ENCODE peak calls at places on chromosome 11, in ten cellular contexts. G is lower lobe of right lung; P is CD8-positive, alpha-beta T cell; F is suprapubic skin; K is heart left ventricle; Q is A549; V is psoas muscle; Z is right atrium auricular region; B is body of pancreas; O is cardiac muscle cell. W is an unnamed sample. For H3K4me1 and H3K9me3, the result is how much of the 10 kb centered on the place peaks cover.

GRCh38 chr11:85256433-85256832 is 370.7 kb downstream of the DLG2 start:
- DNase-seq in P (no peak), F (no peak), Z (no peak), B (no peak), K (no peak), V (no peak), O (no peak), G (no peak), Q (no peak), W (no peak)

GRCh38 chr11:125211191-125211953 is 46.8 kb downstream of the PKNOX2 start:
- DNase-seq in P (no peak), K (peak), V (peak), F (no peak), O (peak), B (no peak), Z (no peak), Q (no peak), G (no peak), W (no peak)

GRCh38 chr11:111557425-111558111 is 17.0 kb downstream of the LAYN start:
- DNase-seq in V (no peak), Q (peak), B (no peak), P (no peak), K (no peak), Z (no peak), F (no peak), O (no peak), G (no peak), W (no peak)

GRCh38 chr11:77114089-77114463 is 11.4 kb downstream of the OMP start:
- DNase-seq in O (no peak), G (no peak), K (no peak), P (no peak), B (no peak), F (no peak), Z (no peak), V (no peak), Q (no peak), W (no peak)

GRCh38 chr11:88016392-88017020 is 158.7 kb downstream of the RAB38 start:
- DNase-seq in F (no peak), V (peak), Z (peak), B (peak), Q (peak), K (peak), O (peak), G (no peak), P (no peak), W (peak)

GRCh38 chr11:69931994-69932910 is 113.0 kb upstream of the FGF3 start:
- DNase-seq in G (peak), V (no peak), B (no peak), F (no peak), Z (no peak), K (no peak), P (no peak), O (no peak), Q (no peak), W (no peak)

GRCh38 chr11:90344546-90344945 is 121.7 kb upstream of the CHORDC1 start:
- DNase-seq in P (no peak), G (no peak), B (no peak), O (no peak), Q (no peak), F (no peak), K (no peak), Z (no peak), V (no peak), W (no peak)

GRCh38 chr11:47271328-47271727 is 1.4 kb downstream of the MADD start:
- DNase-seq in G (no peak), K (no peak), B (no peak), Z (no peak), V (no peak), F (no peak), P (no peak), Q (no peak), O (no peak), W (no peak)

GRCh38 chr11:9716275-9717039 is 52.6 kb downstream of the SWAP70 start:
- DNase-seq in Q (peak), P (no peak), G (no peak), O (no peak), B (no peak), Z (no peak), V (no peak), K (no peak), F (no peak), W (no peak)

GRCh38 chr11:86553322-86553721 is 119.1 kb downstream of the ME3 start:
- DNase-seq in Z (no peak), F (no peak), P (no peak), O (no peak), V (no peak), K (no peak), B (no peak), Q (no peak), G (no peak), W (no peak)

GRCh38 chr11:126231725-126232459 is 20.3 kb downstream of the FAM118B start:
- DNase-seq in G (no peak), F (no peak), Z (no peak), K (no peak), P (no peak), Q (no peak), V (no peak), O (no peak), B (no peak), W (no peak)

GRCh38 chr11:128928400-128928799 is 14.3 kb downstream of the TP53AIP1 start:
- DNase-seq in O (no peak), Q (no peak), V (no peak), B (no peak), K (no peak), Z (no peak), P (no peak), G (no peak), F (no peak), W (no peak)

GRCh38 chr11:87180743-87181142 is 143.0 kb downstream of the TMEM135 start:
- DNase-seq in G (no peak), V (no peak), Z (no peak), P (no peak), B (no peak), O (no peak), F (no peak), Q (no peak), K (no peak), W (no peak)

GRCh38 chr11:16713594-16713993 is 24.9 kb upstream of the C11orf58 start:
- DNase-seq in G (no peak), K (no peak), O (peak), P (no peak), Z (no peak), B (no peak), V (no peak), F (no peak), Q (no peak), W (no peak)

GRCh38 chr11:131534611-131535010 is 164.2 kb downstream of the NTM start:
- DNase-seq in K (no peak), Q (no peak), F (no peak), Z (no peak), O (no peak), B (no peak), G (no peak), P (no peak), V (no peak), W (no peak)

GRCh38 chr11:75603791-75604736 is 42.0 kb downstream of the SERPINH1 start:
- DNase-seq in Z (no peak), F (no peak), P (no peak), Q (no peak), G (no peak), V (no peak), O (no peak), B (no peak), K (no peak), W (no peak)

GRCh38 chr11:118152552-118153471 is at the start of gene SCN4B:
- DNase-seq in F (no peak), K (peak), B (peak), O (peak), P (no peak), Q (peak), Z (no peak), V (peak), G (peak), W (no peak)

GRCh38 chr11:82315093-82315492 is 418.6 kb downstream of the FAM181B start:
- DNase-seq in G (no peak), Q (peak), B (peak), O (peak), F (no peak), P (no peak), V (no peak), Z (no peak), K (no peak), W (no peak)

GRCh38 chr11:31110825-31111224 is 258.7 kb downstream of the DCDC1 start:
- DNase-seq in O (no peak), Q (no peak), F (no peak), V (no peak), Z (no peak), G (no peak), B (no peak), P (no peak), K (peak), W (no peak)

GRCh38 chr11:35909866-35910265 is 34.0 kb upstream of the LDLRAD3 start:
- DNase-seq in V (no peak), G (no peak), B (no peak), F (no peak), Q (no peak), K (no peak), O (no peak), P (no peak), Z (no peak), W (no peak)

GRCh38 chr11:69427337-69427736 is 54.1 kb upstream of the LINC01488 start:
- DNase-seq in P (no peak), Z (no peak), K (peak), O (no peak), B (no peak), F (no peak), V (no peak), Q (no peak), G (no peak), W (no peak)

GRCh38 chr11:134956461-134957209 is 544.6 kb upstream of the B3GAT1 start:
- DNase-seq in B (no peak), O (no peak), Z (peak), K (no peak), V (no peak), F (no peak), P (no peak), G (no peak), Q (no peak), W (no peak)
- H3K27ac ChIP-seq in B (no peak), O (no peak), Z (no peak), K (no peak), V (no peak), F (no peak), P (no peak), G (no peak), Q (no peak), W (no peak)

GRCh38 chr11:65304613-65305012 is 10.1 kb upstream of the CDC42EP2 start:
- DNase-seq in G (no peak), P (no peak), K (no peak), F (no peak), Q (no peak), V (peak), Z (no peak), B (no peak), O (no peak), W (no peak)

GRCh38 chr11:65307298-65308229 is 7.1 kb upstream of the CDC42EP2 start:
- DNase-seq in G (no peak), Q (no peak), F (no peak), V (no peak), Z (no peak), K (no peak), P (no peak), O (no peak), B (no peak), W (no peak)

GRCh38 chr11:65303542-65303941 is 11.1 kb upstream of the CDC42EP2 start:
- DNase-seq in F (no peak), K (no peak), V (no peak), O (no peak), P (no peak), Z (no peak), B (no peak), G (peak), Q (no peak), W (no peak)

GRCh38 chr11:65304110-65304509 is 10.6 kb upstream of the CDC42EP2 start:
- DNase-seq in V (no peak), G (no peak), Q (no peak), P (no peak), Z (no peak), K (no peak), O (no peak), B (no peak), F (no peak), W (no peak)

GRCh38 chr11:65305501-65306268 is 9.0 kb upstream of the CDC42EP2 start:
- DNase-seq in K (peak), B (peak), P (no peak), O (no peak), Z (no peak), F (no peak), Q (no peak), G (no peak), V (no peak), W (no peak)
- H3K4me1 ChIP-seq in K (under half), B (under half), P (under half), O (under half), Z (under half), F (under half), Q (under half), G (under half), V (under half), W (under half)

DNA sequence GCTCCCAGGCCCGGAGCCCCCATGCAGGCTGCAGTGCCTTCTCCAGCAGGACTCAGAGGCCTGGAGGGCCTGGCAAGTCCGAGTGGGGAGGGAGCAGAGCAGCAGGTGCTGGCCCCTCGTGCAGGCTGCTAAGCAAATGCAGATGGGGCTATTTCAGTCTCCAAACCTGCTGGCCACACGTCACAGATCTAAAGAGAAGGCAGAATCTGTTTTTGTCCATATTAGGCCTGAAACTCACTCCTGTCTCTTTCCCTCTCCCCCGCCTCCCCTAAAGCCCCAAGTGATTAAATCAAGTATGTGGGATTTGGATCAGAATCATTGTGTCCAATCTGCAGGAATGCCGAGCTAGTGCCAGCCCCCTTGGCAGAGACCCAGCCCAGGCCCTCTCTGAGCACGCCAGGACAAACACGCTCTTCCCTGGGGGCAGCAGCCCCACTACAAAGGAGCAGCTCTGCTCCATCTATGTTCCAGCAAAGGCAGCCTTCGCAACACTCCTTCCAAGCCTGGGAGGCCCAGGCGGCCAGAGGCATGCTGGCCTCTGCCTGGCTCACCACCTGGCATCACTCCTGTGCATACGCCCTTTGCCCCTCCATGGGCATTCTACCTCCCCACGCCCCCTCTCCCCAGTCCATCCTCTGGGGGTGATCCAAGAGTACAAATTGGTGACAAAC is 26.5 kb downstream of the RPL27A start:
- DNase-seq in O (no peak), F (peak), V (peak), K (peak), B (peak), G (no peak), P (no peak), Q (no peak), Z (peak), W (no peak)
- H3K9me3 ChIP-seq in O (under half), F (under half), V (under half), K (under half), B (under half), G (under half), P (under half), Q (under half), Z (under half), W (under half)

GRCh38 chr11:115869780-115870431 is 365.7 kb upstream of the CADM1 start:
- DNase-seq in O (peak), Q (peak), V (no peak), F (no peak), B (no peak), Z (no peak), K (peak), P (no peak), G (no peak), W (no peak)
- H3K27ac ChIP-seq in O (no peak), Q (no peak), V (no peak), F (no peak), B (no peak), Z (no peak), K (no peak), P (no peak), G (no peak), W (no peak)

GRCh38 chr11:94792453-94792852 is 24.3 kb downstream of the AMOTL1 start:
- DNase-seq in P (no peak), K (no peak), V (no peak), Z (no peak), B (no peak), Q (no peak), F (no peak), G (no peak), O (peak), W (no peak)

GRCh38 chr11:94791216-94791889 is 23.2 kb downstream of the AMOTL1 start:
- DNase-seq in P (no peak), Q (no peak), B (no peak), F (no peak), Z (no peak), K (no peak), O (no peak), G (no peak), V (no peak), W (no peak)

GRCh38 chr11:94793002-94793401 is 24.8 kb downstream of the AMOTL1 start:
- DNase-seq in Q (no peak), K (no peak), V (no peak), Z (no peak), G (no peak), O (no peak), B (no peak), P (no peak), F (no peak), W (no peak)

GRCh38 chr11:94788396-94788795 is 20.2 kb downstream of the AMOTL1 start:
- DNase-seq in B (no peak), K (no peak), V (no peak), Q (no peak), P (no peak), G (no peak), F (no peak), Z (no peak), O (no peak), W (no peak)

DNA sequence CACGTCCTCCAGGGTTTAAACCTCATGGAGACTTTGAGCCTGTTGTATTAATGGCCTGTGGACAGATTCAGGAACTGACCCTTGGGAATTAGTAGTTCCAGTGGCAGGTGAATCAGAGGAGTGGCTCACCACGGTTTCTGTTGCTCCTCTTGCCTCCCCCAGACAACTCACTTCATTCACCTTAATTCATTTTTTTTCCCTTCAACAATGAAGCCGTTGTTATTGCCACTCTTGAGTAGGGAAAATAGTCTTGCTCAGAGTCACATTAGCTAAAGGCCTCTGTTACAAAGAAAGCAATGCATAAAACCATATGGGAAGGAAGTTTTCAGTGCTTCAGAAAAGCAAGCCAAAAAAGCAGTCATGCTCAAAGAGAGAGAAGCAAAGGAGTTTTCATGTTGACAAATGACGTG is 22.6 kb downstream of the AMOTL1 start:
- DNase-seq in G (no peak), Z (no peak), K (no peak), F (no peak), V (no peak), Q (no peak), O (no peak), P (no peak), B (no peak), W (no peak)
- H3K4me1 ChIP-seq in G (half or more), Z (half or more), K (under half), F (half or more), V (half or more), Q (under half), O (under half), P (under half), B (half or more), W (under half)

GRCh38 chr11:80227915-80228314 is 787.1 kb upstream of the TENM4 start:
- DNase-seq in K (no peak), O (no peak), B (no peak), Q (no peak), Z (no peak), P (no peak), G (no peak), V (no peak), F (no peak), W (no peak)
- H3K9me3 ChIP-seq in K (under half), O (under half), B (under half), Q (under half), Z (under half), P (under half), G (under half), V (under half), F (under half), W (under half)

DNA sequence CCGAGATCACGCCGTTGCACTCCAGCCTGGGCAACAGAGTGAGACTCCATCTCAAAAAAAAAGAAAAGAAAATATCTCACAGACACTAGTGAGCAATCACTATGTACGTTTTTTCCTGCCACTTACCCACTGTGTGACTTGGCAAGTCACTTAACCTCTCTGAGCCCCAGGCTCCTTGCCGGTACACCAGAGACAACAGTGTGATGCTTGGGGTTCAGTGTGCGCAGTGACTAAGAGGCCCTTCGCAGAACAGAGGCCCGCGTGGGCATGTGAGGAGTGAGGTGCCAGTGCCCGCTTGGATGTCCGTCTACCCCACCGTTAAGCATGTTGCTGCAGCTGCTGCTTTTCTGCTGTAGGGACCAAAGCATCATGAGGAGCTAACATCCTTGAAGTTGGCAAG is 6.7 kb downstream of the OAF start:
- DNase-seq in K (no peak), P (no peak), Z (no peak), G (no peak), F (no peak), O (no peak), B (no peak), Q (no peak), V (no peak), W (no peak)
- H3K27ac ChIP-seq in K (peak), P (no peak), Z (peak), G (no peak), F (peak), O (no peak), B (no peak), Q (no peak), V (no peak), W (no peak)

GRCh38 chr11:3866206-3866605 is 10.7 kb downstream of the STIM1 start:
- DNase-seq in Z (no peak), F (no peak), P (no peak), B (no peak), O (peak), K (peak), G (peak), V (peak), Q (no peak), W (no peak)

GRCh38 chr11:3866836-3867208 is 11.4 kb downstream of the STIM1 start:
- DNase-seq in G (no peak), V (no peak), B (no peak), Z (no peak), K (no peak), O (no peak), F (no peak), Q (no peak), P (no peak), W (no peak)

GRCh38 chr11:3865388-3866193 is 10.1 kb downstream of the STIM1 start:
- DNase-seq in K (no peak), O (peak), Q (no peak), F (no peak), B (no peak), Z (no peak), G (no peak), P (no peak), V (no peak), W (no peak)

GRCh38 chr11:3861698-3862097 is 6.2 kb downstream of the STIM1 start:
- DNase-seq in F (no peak), G (no peak), P (no peak), K (no peak), Z (no peak), V (no peak), Q (no peak), O (no peak), B (no peak), W (no peak)

GRCh38 chr11:3867209-3868071 is 12.0 kb downstream of the STIM1 start:
- DNase-seq in B (peak), G (no peak), P (no peak), Z (peak), F (no peak), K (peak), V (no peak), Q (no peak), O (peak), W (no peak)
- H3K4me1 ChIP-seq in B (under half), G (half or more), P (half or more), Z (under half), F (under half), K (under half), V (half or more), Q (under half), O (under half), W (half or more)

DNA sequence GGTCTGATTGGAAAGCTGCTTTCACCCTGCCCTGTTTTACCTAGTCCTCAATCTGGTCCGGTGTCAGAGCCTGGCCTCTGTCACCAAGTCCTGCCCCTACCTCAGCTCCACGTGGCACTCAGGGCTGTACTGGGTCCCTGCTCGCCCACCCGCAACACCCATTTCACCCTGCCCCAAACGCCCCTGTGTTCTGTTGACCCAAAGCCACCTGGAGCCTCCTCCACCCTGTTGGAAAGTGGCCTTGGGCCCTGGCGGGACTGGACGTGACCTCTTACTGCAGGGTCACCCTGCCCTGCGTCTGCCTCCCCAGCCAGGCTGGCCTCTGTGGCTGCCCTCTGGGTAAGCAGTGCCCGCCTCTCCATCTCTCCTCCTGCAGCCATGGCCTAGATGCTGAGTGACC is 21.5 kb upstream of the BRSK2 start:
- DNase-seq in O (no peak), P (no peak), F (no peak), Q (no peak), Z (no peak), B (no peak), V (no peak), G (no peak), K (no peak), W (no peak)
- H3K9me3 ChIP-seq in O (under half), P (under half), F (under half), Q (under half), Z (under half), B (under half), V (under half), G (under half), K (under half), W (under half)

W was measured in naive thymus-derived CD4-positive, alpha-beta T cell.